ENCODE peak calls at places on chromosomes 13 and 19, in nine cellular contexts. One of them, this sample, is unnamed.

GRCh38 chr19:3176715-3177501 is 1.7 kb upstream of the S1PR4 start:
- DNase-seq in endothelial cell of umbilical vein: no peak
- DNase-seq in astrocyte: peak
- DNase-seq in cardiac muscle cell: no peak
- DNase-seq in retinal pigment epithelial cell: peak
- DNase-seq in stomach: peak
- DNase-seq in A549: peak
- DNase-seq in Caco-2: no peak
- DNase-seq in endodermal cell: no peak
- DNase-seq in this sample: no peak

GRCh38 chr19:32599736-32600157 is 18.8 kb downstream of the PDCD5 start:
- DNase-seq in endothelial cell of umbilical vein: peak
- DNase-seq in astrocyte: peak
- DNase-seq in cardiac muscle cell: peak
- DNase-seq in retinal pigment epithelial cell: peak
- DNase-seq in stomach: no peak
- DNase-seq in A549: peak
- DNase-seq in Caco-2: peak
- DNase-seq in endodermal cell: peak
- DNase-seq in this sample: peak

GRCh38 chr19:33383722-33384292 is 10.3 kb downstream of the CEBPG start:
- DNase-seq in endothelial cell of umbilical vein: no peak
- DNase-seq in astrocyte: no peak
- DNase-seq in cardiac muscle cell: no peak
- DNase-seq in retinal pigment epithelial cell: no peak
- DNase-seq in stomach: no peak
- DNase-seq in A549: no peak
- DNase-seq in Caco-2: no peak
- DNase-seq in endodermal cell: no peak
- DNase-seq in this sample: no peak

GRCh38 chr13:76600086-76600485 is 286.1 kb downstream of the KCTD12 start:
- DNase-seq in endothelial cell of umbilical vein: peak
- DNase-seq in astrocyte: no peak
- DNase-seq in cardiac muscle cell: no peak
- DNase-seq in retinal pigment epithelial cell: peak
- DNase-seq in stomach: no peak
- DNase-seq in A549: no peak
- DNase-seq in Caco-2: no peak
- DNase-seq in endodermal cell: no peak
- DNase-seq in this sample: no peak

GRCh38 chr19:55304279-55304978 is 20.6 kb downstream of the BRSK1 start:
- DNase-seq in endothelial cell of umbilical vein: no peak
- DNase-seq in astrocyte: no peak
- DNase-seq in cardiac muscle cell: peak
- DNase-seq in retinal pigment epithelial cell: no peak
- DNase-seq in stomach: peak
- DNase-seq in A549: peak
- DNase-seq in Caco-2: peak
- DNase-seq in endodermal cell: peak
- DNase-seq in this sample: peak

GRCh38 chr19:15185188-15185587 is 15.6 kb downstream of the NOTCH3 start:
- DNase-seq in endothelial cell of umbilical vein: no peak
- DNase-seq in astrocyte: no peak
- DNase-seq in cardiac muscle cell: no peak
- DNase-seq in retinal pigment epithelial cell: no peak
- DNase-seq in stomach: no peak
- DNase-seq in A549: no peak
- DNase-seq in Caco-2: no peak
- DNase-seq in endodermal cell: no peak
- DNase-seq in this sample: no peak

GRCh38 chr13:106143392-106143791 is 392.1 kb downstream of the EFNB2 start:
- DNase-seq in endothelial cell of umbilical vein: no peak
- DNase-seq in astrocyte: peak
- DNase-seq in cardiac muscle cell: no peak
- DNase-seq in retinal pigment epithelial cell: no peak
- DNase-seq in stomach: no peak
- DNase-seq in A549: no peak
- DNase-seq in Caco-2: no peak
- DNase-seq in endodermal cell: no peak
- DNase-seq in this sample: no peak

GRCh38 chr13:35165205-35165604 is 223.1 kb downstream of the NBEA start:
- DNase-seq in endothelial cell of umbilical vein: no peak
- DNase-seq in astrocyte: no peak
- DNase-seq in cardiac muscle cell: no peak
- DNase-seq in retinal pigment epithelial cell: no peak
- DNase-seq in stomach: no peak
- DNase-seq in A549: no peak
- DNase-seq in Caco-2: no peak
- DNase-seq in endodermal cell: no peak
- DNase-seq in this sample: no peak

GRCh38 chr19:42596391-42597071 is 1.8 kb upstream of the CEACAM8 start:
- DNase-seq in endothelial cell of umbilical vein: peak
- DNase-seq in astrocyte: no peak
- DNase-seq in cardiac muscle cell: peak
- DNase-seq in retinal pigment epithelial cell: no peak
- DNase-seq in stomach: peak
- DNase-seq in A549: peak
- DNase-seq in Caco-2: peak
- DNase-seq in endodermal cell: peak
- DNase-seq in this sample: peak

GRCh38 chr19:12639901-12640613 is 26.5 kb downstream of the MAN2B1 start:
- DNase-seq in endothelial cell of umbilical vein: peak
- DNase-seq in astrocyte: peak
- DNase-seq in cardiac muscle cell: peak
- DNase-seq in retinal pigment epithelial cell: peak
- DNase-seq in stomach: peak
- DNase-seq in A549: peak
- DNase-seq in Caco-2: peak
- DNase-seq in endodermal cell: peak
- DNase-seq in this sample: peak

GRCh38 chr19:5090780-5091575 is 122.1 kb downstream of the KDM4B start:
- DNase-seq in endothelial cell of umbilical vein: no peak
- DNase-seq in astrocyte: peak
- DNase-seq in cardiac muscle cell: peak
- DNase-seq in retinal pigment epithelial cell: peak
- DNase-seq in stomach: peak
- DNase-seq in A549: no peak
- DNase-seq in Caco-2: no peak
- DNase-seq in endodermal cell: no peak
- DNase-seq in this sample: peak

GRCh38 chr19:22026687-22027086 is 15.9 kb upstream of the ZNF208 start:
- DNase-seq in endothelial cell of umbilical vein: no peak
- DNase-seq in astrocyte: no peak
- DNase-seq in cardiac muscle cell: no peak
- DNase-seq in retinal pigment epithelial cell: no peak
- DNase-seq in stomach: no peak
- DNase-seq in A549: no peak
- DNase-seq in Caco-2: no peak
- DNase-seq in endodermal cell: no peak
- DNase-seq in this sample: no peak
- TF ChIP-seq CTCF in endothelial cell of umbilical vein: no peak
- TF ChIP-seq CTCF in astrocyte: no peak
- TF ChIP-seq CTCF in cardiac muscle cell: no peak
- TF ChIP-seq CTCF in retinal pigment epithelial cell: no peak
- TF ChIP-seq CTCF in stomach: no peak
- TF ChIP-seq CTCF in A549: no peak
- TF ChIP-seq CTCF in Caco-2: no peak
- TF ChIP-seq CTCF in endodermal cell: no peak
- TF ChIP-seq CTCF in this sample: no peak

DNA sequence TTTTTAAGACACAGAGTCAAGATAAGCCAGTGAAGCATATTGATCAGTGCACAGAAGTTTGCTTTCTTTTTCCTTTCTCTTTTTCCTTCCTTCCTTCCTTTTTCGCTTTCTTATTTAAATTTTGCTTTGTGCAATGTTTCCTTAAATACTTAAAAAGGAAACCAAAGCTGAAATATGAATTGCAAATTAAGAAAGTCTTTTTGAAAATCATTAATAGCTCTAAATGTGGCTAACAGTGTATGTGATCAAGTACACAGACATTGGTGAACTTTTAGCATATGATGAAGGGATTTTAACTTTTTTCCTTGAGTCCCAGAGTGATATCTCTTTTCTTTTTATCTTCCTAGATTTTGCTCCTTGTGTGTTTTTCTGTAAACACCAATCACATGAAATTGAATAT is 1356.9 kb upstream of the PRR20A start:
- DNase-seq in endothelial cell of umbilical vein: no peak
- DNase-seq in astrocyte: no peak
- DNase-seq in cardiac muscle cell: no peak
- DNase-seq in retinal pigment epithelial cell: no peak
- DNase-seq in stomach: no peak
- DNase-seq in A549: no peak
- DNase-seq in Caco-2: no peak
- DNase-seq in endodermal cell: no peak
- DNase-seq in this sample: no peak
- TF ChIP-seq CTCF in endothelial cell of umbilical vein: no peak
- TF ChIP-seq CTCF in astrocyte: no peak
- TF ChIP-seq CTCF in cardiac muscle cell: no peak
- TF ChIP-seq CTCF in retinal pigment epithelial cell: no peak
- TF ChIP-seq CTCF in stomach: no peak
- TF ChIP-seq CTCF in A549: no peak
- TF ChIP-seq CTCF in Caco-2: no peak
- TF ChIP-seq CTCF in endodermal cell: no peak
- TF ChIP-seq CTCF in this sample: no peak

DNA sequence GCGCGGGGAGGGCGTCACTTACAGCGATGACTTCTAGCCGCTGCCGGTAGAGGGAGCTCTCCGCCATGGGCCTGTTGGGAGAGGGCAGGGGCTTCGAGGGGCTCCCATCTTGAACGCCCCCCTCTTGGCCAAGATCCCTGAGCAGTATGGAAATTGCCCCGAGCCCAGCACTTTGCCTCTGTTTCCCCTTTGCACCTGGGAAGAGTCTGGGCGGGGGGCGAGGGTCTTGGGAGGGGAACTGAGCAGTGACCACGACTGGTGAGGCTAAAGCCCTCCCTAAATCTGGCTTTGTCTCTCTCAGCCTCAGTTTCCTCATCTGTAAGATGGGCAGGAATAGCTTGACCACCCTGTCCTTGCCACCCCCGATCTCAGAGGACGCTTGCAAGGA is 2.8 kb downstream of the PALM3 start:
- DNase-seq in endothelial cell of umbilical vein: no peak
- DNase-seq in astrocyte: no peak
- DNase-seq in cardiac muscle cell: peak
- DNase-seq in retinal pigment epithelial cell: no peak
- DNase-seq in stomach: peak
- DNase-seq in A549: no peak
- DNase-seq in Caco-2: no peak
- DNase-seq in endodermal cell: peak
- DNase-seq in this sample: no peak
- TF ChIP-seq CTCF in endothelial cell of umbilical vein: peak
- TF ChIP-seq CTCF in astrocyte: peak
- TF ChIP-seq CTCF in cardiac muscle cell: peak
- TF ChIP-seq CTCF in retinal pigment epithelial cell: peak
- TF ChIP-seq CTCF in stomach: peak
- TF ChIP-seq CTCF in A549: peak
- TF ChIP-seq CTCF in Caco-2: no peak
- TF ChIP-seq CTCF in endodermal cell: peak
- TF ChIP-seq CTCF in this sample: peak

DNA sequence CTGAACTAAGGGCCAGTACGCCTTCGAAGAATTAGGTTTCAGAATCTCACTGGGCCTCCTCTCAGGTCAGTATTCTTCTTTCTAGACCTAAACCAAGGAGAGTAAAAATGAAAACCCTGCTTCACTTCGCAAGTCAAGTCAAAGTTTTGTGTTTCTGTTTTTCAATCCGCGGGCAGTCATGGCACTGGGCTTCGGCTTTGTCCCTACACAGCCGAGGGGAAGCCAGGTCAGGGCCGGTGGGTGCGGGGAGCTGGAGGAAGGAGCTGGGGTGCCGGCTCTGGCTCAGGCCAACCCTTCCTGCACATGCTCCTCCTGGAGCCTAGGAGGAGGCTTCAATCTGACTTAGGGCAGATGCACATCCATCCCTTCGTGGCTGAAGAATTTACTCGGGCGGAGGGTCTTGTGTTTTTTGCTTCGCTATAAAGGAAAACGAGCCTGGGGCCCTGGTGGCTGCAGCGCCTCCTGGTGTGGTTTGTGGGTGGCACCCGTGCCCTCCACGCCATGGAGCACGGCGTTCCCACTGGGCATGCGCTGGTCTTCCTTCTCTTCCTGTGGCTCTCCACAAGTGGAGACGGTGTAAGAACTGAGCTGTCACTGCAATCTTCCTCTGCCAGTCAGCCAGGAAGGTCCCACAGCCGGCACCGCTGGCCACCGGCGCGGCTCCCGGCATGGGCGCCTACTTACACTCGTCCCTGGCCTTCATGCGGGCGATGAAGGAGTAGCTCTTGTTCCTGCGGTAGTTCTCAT is 22.5 kb downstream of the C19orf44 start:
- DNase-seq in endothelial cell of umbilical vein: peak
- DNase-seq in astrocyte: no peak
- DNase-seq in cardiac muscle cell: no peak
- DNase-seq in retinal pigment epithelial cell: no peak
- DNase-seq in stomach: no peak
- DNase-seq in A549: no peak
- DNase-seq in Caco-2: no peak
- DNase-seq in endodermal cell: peak
- DNase-seq in this sample: no peak
- TF ChIP-seq CTCF in endothelial cell of umbilical vein: peak
- TF ChIP-seq CTCF in astrocyte: no peak
- TF ChIP-seq CTCF in cardiac muscle cell: peak
- TF ChIP-seq CTCF in retinal pigment epithelial cell: peak
- TF ChIP-seq CTCF in stomach: no peak
- TF ChIP-seq CTCF in A549: no peak
- TF ChIP-seq CTCF in Caco-2: no peak
- TF ChIP-seq CTCF in endodermal cell: peak
- TF ChIP-seq CTCF in this sample: no peak

DNA sequence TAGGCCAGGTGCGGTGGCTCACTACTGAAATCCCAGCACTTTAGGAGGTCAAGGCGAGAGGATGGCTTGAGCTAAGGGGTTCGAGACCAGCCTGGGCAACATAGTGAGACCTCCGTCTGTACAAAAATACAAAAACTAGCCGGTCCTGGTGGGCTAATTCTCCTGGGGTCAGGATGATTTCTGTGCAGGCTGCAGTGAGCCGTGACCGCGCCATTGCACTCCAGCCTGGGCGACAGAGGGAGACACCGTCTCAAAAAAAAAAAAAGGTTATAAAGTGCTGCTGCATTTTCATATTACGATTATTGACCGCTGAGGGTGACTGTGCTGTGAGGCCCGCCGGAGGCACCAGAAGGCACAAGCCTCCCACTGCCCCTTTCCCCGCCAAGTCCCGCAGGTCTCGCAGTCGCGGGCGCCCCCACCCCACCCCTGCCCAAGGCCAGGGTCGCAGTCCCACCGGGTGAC is 477 bp upstream of the PLEKHF1 start:
- DNase-seq in endothelial cell of umbilical vein: no peak
- DNase-seq in astrocyte: no peak
- DNase-seq in cardiac muscle cell: no peak
- DNase-seq in retinal pigment epithelial cell: no peak
- DNase-seq in stomach: no peak
- DNase-seq in A549: no peak
- DNase-seq in Caco-2: no peak
- DNase-seq in endodermal cell: no peak
- DNase-seq in this sample: no peak
- TF ChIP-seq CTCF in endothelial cell of umbilical vein: no peak
- TF ChIP-seq CTCF in astrocyte: no peak
- TF ChIP-seq CTCF in cardiac muscle cell: no peak
- TF ChIP-seq CTCF in retinal pigment epithelial cell: no peak
- TF ChIP-seq CTCF in stomach: no peak
- TF ChIP-seq CTCF in A549: peak
- TF ChIP-seq CTCF in Caco-2: no peak
- TF ChIP-seq CTCF in endodermal cell: peak
- TF ChIP-seq CTCF in this sample: no peak

This sample was measured in body of pancreas.